ENCODE peak calls at places on chromosome 3, in eight cellular contexts. Y is mesenchymal stem cell, J is NCI-H2029, F is T-cell, B is caudate nucleus, G is GM12891, A is kidney, K is NAMALWA. O is an unnamed sample.

GRCh38 chr3:17742837-17743659 is 617 bp upstream of the TBC1D5 start:
- DNase-seq in Y (no peak), J (no peak), F (no peak), B (no peak), G (no peak), A (no peak), K (no peak), O (no peak)

GRCh38 chr3:45567730-45568172 is 26.8 kb upstream of the LIMD1 start:
- DNase-seq in Y (no peak), J (no peak), F (no peak), B (no peak), G (peak; percentile 36), A (no peak), K (peak; percentile 29), O (peak; percentile 53)

GRCh38 chr3:178255315-178255714 is 280.9 kb upstream of the KCNMB2 start:
- DNase-seq in Y (peak; percentile 36), J (no peak), F (no peak), B (no peak), G (no peak), A (no peak), K (no peak), O (no peak)

GRCh38 chr3:25483456-25483855 is 55.4 kb downstream of the RARB start:
- DNase-seq in Y (no peak), J (no peak), F (no peak), B (no peak), G (no peak), A (no peak), K (no peak), O (no peak)

GRCh38 chr3:188946837-188947236 is 224.9 kb upstream of the TPRG1 start:
- DNase-seq in Y (no peak), J (no peak), F (no peak), B (peak; percentile 53), G (no peak), A (no peak), K (no peak), O (no peak)

GRCh38 chr3:14278799-14279705 is 100.4 kb downstream of the LSM3 start:
- DNase-seq in Y (peak; percentile 29), J (no peak), F (no peak), B (no peak), G (no peak), A (no peak), K (no peak), O (no peak)

GRCh38 chr3:194043516-194043915 is 92.4 kb upstream of the HES1 start:
- DNase-seq in Y (peak; percentile 86), J (no peak), F (no peak), B (no peak), G (no peak), A (no peak), K (no peak), O (no peak)

GRCh38 chr3:194572944-194573491 is 60.2 kb downstream of the TMEM44 start:
- DNase-seq in Y (peak; percentile 82), J (no peak), F (no peak), B (peak; percentile 17), G (no peak), A (peak; percentile 56), K (no peak), O (no peak)

GRCh38 chr3:141366285-141367037 is 1.8 kb upstream of the ZBTB38 start:
- DNase-seq in Y (peak; percentile 99), J (no peak), F (no peak), B (no peak), G (no peak), A (no peak), K (no peak), O (no peak)

GRCh38 chr3:107701299-107701698 is 178.5 kb downstream of the BBX start:
- DNase-seq in Y (no peak), J (no peak), F (no peak), B (no peak), G (no peak), A (no peak), K (no peak), O (no peak)

GRCh38 chr3:133897547-133897946 is 1.9 kb upstream of the RAB6B start:
- DNase-seq in Y (no peak), J (no peak), F (no peak), B (no peak), G (no peak), A (no peak), K (no peak), O (no peak)

GRCh38 chr3:101091489-101091888 is 98.3 kb upstream of the ABI3BP start:
- DNase-seq in Y (no peak), J (no peak), F (no peak), B (no peak), G (no peak), A (no peak), K (no peak), O (no peak)

GRCh38 chr3:14911651-14912050 is 35.7 kb upstream of the NR2C2 start:
- DNase-seq in Y (no peak), J (no peak), F (no peak), B (no peak), G (no peak), A (no peak), K (no peak), O (no peak)

GRCh38 chr3:148865039-148865438 is at the start of gene CPA3:
- DNase-seq in Y (no peak), J (no peak), F (no peak), B (no peak), G (no peak), A (no peak), K (no peak), O (no peak)

GRCh38 chr3:34075975-34076374 is 277.5 kb downstream of the PDCD6IP start:
- DNase-seq in Y (no peak), J (no peak), F (no peak), B (no peak), G (no peak), A (no peak), K (no peak), O (no peak)

GRCh38 chr3:39075910-39076309 is 24.1 kb downstream of the WDR48 start:
- DNase-seq in Y (no peak), J (no peak), F (no peak), B (no peak), G (no peak), A (no peak), K (no peak), O (no peak)

O was measured in germinal center.